ENCODE peak calls at places on chromosomes 1 and 21, in six cellular contexts. O is body of pancreas, B is ovary, C is IMR-90, F is stomach, X is psoas muscle. T is an unnamed sample. For H3K4me1, the result is how much of the 10 kb centered on the place peaks cover.

GRCh38 chr1:172498858-172499257 is 34.1 kb upstream of the SUCO start:
- DNase-seq in O (peak), B (no peak), C (no peak), F (no peak), X (no peak), T (no peak)

GRCh38 chr1:186374313-186375151 is 521 bp downstream of the TPR start:
- DNase-seq in O (peak), B (peak), C (peak), F (peak), X (no peak), T (peak)

GRCh38 chr1:9510130-9510529 is 29.1 kb upstream of the SLC25A33 start:
- DNase-seq in O (no peak), B (no peak), C (no peak), F (no peak), X (no peak), T (no peak)

GRCh38 chr1:109425391-109425790 is 857 bp downstream of the PSMA5 start:
- DNase-seq in O (no peak), B (no peak), C (peak), F (no peak), X (no peak), T (no peak)

GRCh38 chr1:1212780-1213152 is 1.2 kb downstream of the TNFRSF4 start:
- DNase-seq in O (peak), B (peak), C (peak), F (peak), X (peak), T (peak)

GRCh38 chr21:17429936-17430335 is 82.9 kb upstream of the CXADR start:
- DNase-seq in O (no peak), B (no peak), C (no peak), F (no peak), X (no peak), T (no peak)

GRCh38 chr1:220067246-220068204 is 21.2 kb upstream of the EPRS1 start:
- DNase-seq in O (no peak), B (no peak), C (peak), F (no peak), X (no peak), T (no peak)

GRCh38 chr1:9595156-9595967 is 6.7 kb downstream of the TMEM201 start:
- DNase-seq in O (no peak), B (no peak), C (no peak), F (no peak), X (no peak), T (no peak)

GRCh38 chr1:215682232-215682631 is 115.1 kb downstream of the KCTD3 start:
- DNase-seq in O (no peak), B (no peak), C (peak), F (no peak), X (no peak), T (no peak)

GRCh38 chr1:240199758-240200655 is 108.3 kb downstream of the FMN2 start:
- DNase-seq in O (no peak), B (no peak), C (no peak), F (no peak), X (no peak), T (no peak)

GRCh38 chr1:167126811-167127210 is 32.9 kb downstream of the STYXL2 start:
- DNase-seq in O (no peak), B (no peak), C (no peak), F (no peak), X (peak), T (no peak)

GRCh38 chr1:67052741-67053534 is 1.0 kb downstream of the SLC35D1 start:
- DNase-seq in O (peak), B (peak), C (peak), F (peak), X (peak), T (peak)

GRCh38 chr21:17270234-17270633 is 242.6 kb upstream of the CXADR start:
- DNase-seq in O (peak), B (peak), C (peak), F (no peak), X (no peak), T (peak)

GRCh38 chr1:87151500-87152421 is 176.9 kb upstream of the LMO4 start:
- DNase-seq in O (peak), B (peak), C (peak), F (peak), X (peak), T (no peak)

GRCh38 chr1:39539252-39539790 is 37.3 kb downstream of the PABPC4 start:
- DNase-seq in O (peak), B (peak), C (peak), F (peak), X (peak), T (peak)

GRCh38 chr1:210935905-210936304 is 198.0 kb downstream of the KCNH1 start:
- DNase-seq in O (no peak), B (no peak), C (no peak), F (no peak), X (no peak), T (no peak)

GRCh38 chr1:241356187-241356518 is 852 bp downstream of the RGS7 start:
- DNase-seq in O (no peak), B (no peak), C (no peak), F (no peak), X (no peak), T (peak)

GRCh38 chr21:15976807-15977206 is 247.0 kb downstream of the USP25 start:
- DNase-seq in O (no peak), B (no peak), C (no peak), F (no peak), X (no peak), T (no peak)

GRCh38 chr1:18482721-18483425 is 2.1 kb downstream of the KLHDC7A start:
- DNase-seq in O (no peak), B (no peak), C (no peak), F (no peak), X (no peak), T (no peak)

GRCh38 chr1:150535511-150536281 is 13.5 kb upstream of the ADAMTSL4 start:
- DNase-seq in O (no peak), B (no peak), C (peak), F (no peak), X (no peak), T (no peak)

GRCh38 chr1:207993477-207994445 is 82.8 kb upstream of the CD34 start:
- DNase-seq in O (no peak), B (no peak), C (no peak), F (no peak), X (no peak), T (peak)

GRCh38 chr21:46304955-46305354 is 18.7 kb downstream of the C21orf58 start:
- DNase-seq in O (peak), B (no peak), C (no peak), F (no peak), X (no peak), T (no peak)

GRCh38 chr1:216824511-216824910 is 101.3 kb upstream of the ESRRG start:
- DNase-seq in O (no peak), B (no peak), C (peak), F (no peak), X (no peak), T (no peak)

GRCh38 chr1:156910309-156910782 is 10.1 kb upstream of the LRRC71 start:
- DNase-seq in O (peak), B (peak), C (no peak), F (peak), X (peak), T (peak)

GRCh38 chr1:231719485-231720183 is 93.0 kb downstream of the DISC1 start:
- DNase-seq in O (no peak), B (no peak), C (no peak), F (no peak), X (no peak), T (no peak)

GRCh38 chr1:58968360-58968952 is 184.6 kb upstream of the JUN start:
- DNase-seq in O (peak), B (peak), C (peak), F (peak), X (peak), T (peak)

GRCh38 chr1:198113302-198113701 is 43.5 kb upstream of the NEK7 start:
- DNase-seq in O (no peak), B (no peak), C (peak), F (no peak), X (no peak), T (no peak)

GRCh38 chr1:52156460-52156859 is 14.6 kb downstream of the ZFYVE9 start:
- DNase-seq in O (no peak), B (no peak), C (no peak), F (no peak), X (no peak), T (no peak)

GRCh38 chr1:33641099-33641830 is 168.8 kb downstream of the ZSCAN20 start:
- DNase-seq in O (no peak), B (no peak), C (peak), F (no peak), X (no peak), T (no peak)

GRCh38 chr1:8846263-8846662 is 28.8 kb upstream of the RERE start:
- DNase-seq in O (no peak), B (no peak), C (no peak), F (no peak), X (no peak), T (no peak)

GRCh38 chr21:26405735-26406361 is 167.2 kb downstream of the CYYR1 start:
- DNase-seq in O (no peak), B (no peak), C (peak), F (no peak), X (no peak), T (peak)

GRCh38 chr1:24190970-24191570 is 4.0 kb upstream of the IFNLR1 start:
- DNase-seq in O (no peak), B (no peak), C (no peak), F (no peak), X (no peak), T (no peak)

GRCh38 chr21:40269239-40269638 is 402.0 kb downstream of the PCP4 start:
- DNase-seq in O (no peak), B (no peak), C (no peak), F (no peak), X (no peak), T (no peak)

GRCh38 chr1:53278294-53278693 is 40.0 kb upstream of the MAGOH start:
- DNase-seq in O (peak), B (peak), C (peak), F (peak), X (peak), T (peak)

GRCh38 chr21:41803316-41803715 is 36.5 kb upstream of the RIPK4 start:
- DNase-seq in O (no peak), B (no peak), C (no peak), F (no peak), X (no peak), T (no peak)

GRCh38 chr1:177858222-177858894 is 111.5 kb downstream of the SEC16B start:
- DNase-seq in O (peak), B (no peak), C (peak), F (no peak), X (no peak), T (no peak)

GRCh38 chr1:20410555-20410954 is 75.5 kb downstream of the CAMK2N1 start:
- DNase-seq in O (no peak), B (no peak), C (peak), F (no peak), X (no peak), T (no peak)

GRCh38 chr1:28887418-28887834 is 26.9 kb upstream of the EPB41 start:
- DNase-seq in O (peak), B (peak), C (no peak), F (peak), X (no peak), T (peak)

GRCh38 chr1:94326329-94326728 is 88.9 kb upstream of the ARHGAP29 start:
- DNase-seq in O (no peak), B (no peak), C (peak), F (no peak), X (no peak), T (no peak)
- H3K4me1 ChIP-seq in O (under half), B (under half), C (under half), F (under half), X (under half), T (under half)

GRCh38 chr1:205645494-205645893 is 13.7 kb upstream of the ELK4 start:
- DNase-seq in O (no peak), B (no peak), C (no peak), F (no peak), X (no peak), T (no peak)
- TF ChIP-seq CTCF in O (no peak), B (no peak), C (no peak), F (no peak), X (no peak), T (no peak)

DNA sequence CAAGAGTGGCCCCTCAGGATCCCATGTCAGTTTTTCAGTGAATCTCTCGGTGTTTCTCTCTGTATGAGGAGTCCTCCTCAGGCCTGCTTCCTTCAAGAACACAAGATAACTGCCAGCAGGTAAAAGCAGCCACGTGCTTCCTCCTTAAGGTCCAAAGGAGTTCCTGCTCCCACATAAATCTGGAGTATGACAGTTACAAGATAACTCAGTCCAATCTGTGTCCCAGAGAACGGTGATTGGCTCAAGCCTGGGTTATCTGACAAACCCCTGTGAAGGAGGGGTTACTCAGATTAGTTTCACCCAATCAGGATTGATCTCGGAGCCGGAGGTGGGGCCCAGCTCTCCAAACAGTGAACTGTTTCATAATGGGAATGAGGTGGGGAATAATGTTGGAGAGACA is 5.8 kb upstream of the ANKRD13C start:
- DNase-seq in O (no peak), B (no peak), C (no peak), F (no peak), X (no peak), T (peak)
- H3K4me1 ChIP-seq in O (under half), B (under half), C (under half), F (under half), X (under half), T (under half)

GRCh38 chr1:72282690-72283203 is 408 bp upstream of the NEGR1 start:
- DNase-seq in O (peak), B (peak), C (peak), F (peak), X (peak), T (peak)

GRCh38 chr1:72284084-72284397 is 1.7 kb upstream of the NEGR1 start:
- DNase-seq in O (no peak), B (no peak), C (no peak), F (no peak), X (no peak), T (no peak)

GRCh38 chr1:72285074-72285425 is 2.7 kb upstream of the NEGR1 start:
- DNase-seq in O (peak), B (peak), C (no peak), F (no peak), X (no peak), T (no peak)

GRCh38 chr1:72283204-72284083 is 1.1 kb upstream of the NEGR1 start:
- DNase-seq in O (peak), B (peak), C (peak), F (peak), X (peak), T (peak)

DNA sequence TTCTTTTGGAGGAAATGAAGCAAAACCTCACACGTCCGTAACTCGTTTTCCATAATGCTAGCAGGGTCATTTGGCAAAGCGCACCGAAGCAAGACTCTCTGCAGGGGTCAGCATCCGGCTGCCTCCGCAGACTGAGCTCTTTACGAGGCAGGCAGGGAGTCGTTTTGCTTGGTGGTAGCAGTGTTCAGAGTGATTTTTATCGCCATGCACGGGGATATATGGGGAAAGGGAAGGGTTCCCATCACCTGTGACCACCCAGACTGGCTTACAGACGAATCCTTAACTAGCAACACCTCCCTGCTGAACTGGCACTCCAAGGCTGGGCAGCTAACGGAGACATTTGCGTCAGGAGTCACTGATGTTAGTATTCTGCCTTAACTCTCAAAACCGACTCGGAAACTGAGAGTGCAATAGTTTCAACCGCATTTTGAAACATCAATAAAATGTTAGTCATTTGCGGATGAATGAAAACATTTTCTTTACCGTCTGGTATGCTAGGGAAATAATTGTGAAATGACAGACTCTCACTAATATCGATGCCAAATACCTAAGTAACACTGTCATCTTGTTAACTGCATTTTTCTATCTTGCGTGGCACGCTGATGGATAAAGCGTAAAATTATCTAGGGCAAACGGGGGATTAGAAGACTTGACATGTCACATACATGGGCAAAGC is 2.2 kb upstream of the NEGR1 start:
- DNase-seq in O (peak), B (peak), C (peak), F (no peak), X (peak), T (peak)
- TF ChIP-seq CTCF in O (no peak), B (no peak), C (peak), F (no peak), X (no peak), T (peak)

GRCh38 chr1:200886590-200886989 is 8.1 kb upstream of the INAVA start:
- DNase-seq in O (no peak), B (no peak), C (no peak), F (no peak), X (no peak), T (no peak)
- H3K4me1 ChIP-seq in O (under half), B (under half), C (under half), F (under half), X (under half), T (under half)

GRCh38 chr1:180133193-180133592 is 21.5 kb upstream of the QSOX1 start:
- DNase-seq in O (no peak), B (no peak), C (no peak), F (no peak), X (no peak), T (no peak)
- TF ChIP-seq CTCF in O (no peak), B (no peak), C (no peak), F (no peak), X (no peak), T (no peak)

GRCh38 chr1:22044690-22045420 is 7.7 kb upstream of the CDC42 start:
- DNase-seq in O (no peak), B (no peak), C (peak), F (no peak), X (no peak), T (no peak)
- H3K4me1 ChIP-seq in O (under half), B (under half), C (under half), F (under half), X (under half), T (under half)

GRCh38 chr1:64755356-64755755 is 10.5 kb downstream of the RAVER2 start:
- DNase-seq in O (no peak), B (no peak), C (no peak), F (no peak), X (no peak), T (no peak)
- TF ChIP-seq CTCF in O (no peak), B (no peak), C (no peak), F (no peak), X (no peak), T (no peak)

GRCh38 chr1:114746450-114747121 is 11.2 kb downstream of the CSDE1 start:
- DNase-seq in O (no peak), B (no peak), C (no peak), F (no peak), X (no peak), T (no peak)
- H3K4me1 ChIP-seq in O (under half), B (under half), C (under half), F (half or more), X (half or more), T (under half)

GRCh38 chr1:40770296-40771070 is 13.1 kb upstream of the KCNQ4 start:
- DNase-seq in O (no peak), B (no peak), C (no peak), F (no peak), X (no peak), T (no peak)
- TF ChIP-seq CTCF in O (no peak), B (no peak), C (no peak), F (no peak), X (no peak), T (no peak)

T was measured in BE2C.